ENCODE peak calls at places on chromosomes 5 and 9, in six cellular contexts. One of them, this sample, is unnamed.

GRCh38 chr5:63439537-63439936 is 522.7 kb downstream of the HTR1A start:
- DNase-seq in WTC11: no peak
- DNase-seq in ELR: no peak
- DNase-seq in iPS DF 19.7: no peak
- DNase-seq in T follicular helper cell: no peak
- DNase-seq in HTR-8/SVneo: no peak
- DNase-seq in this sample: no peak

GRCh38 chr5:151223447-151224264 is at the start of gene CCDC69:
- DNase-seq in T follicular helper cell: no peak
- DNase-seq in HTR-8/SVneo: peak
- DNase-seq in WTC11: peak
- DNase-seq in ELR: peak
- DNase-seq in iPS DF 19.7: no peak
- DNase-seq in this sample: peak

GRCh38 chr5:90548069-90548593 is 10.5 kb upstream of the ADGRV1 start:
- DNase-seq in WTC11: no peak
- DNase-seq in HTR-8/SVneo: peak
- DNase-seq in ELR: no peak
- DNase-seq in iPS DF 19.7: no peak
- DNase-seq in T follicular helper cell: no peak
- DNase-seq in this sample: peak

GRCh38 chr9:38294561-38294960 is 97.9 kb upstream of the ALDH1B1 start:
- DNase-seq in iPS DF 19.7: no peak
- DNase-seq in ELR: no peak
- DNase-seq in HTR-8/SVneo: no peak
- DNase-seq in T follicular helper cell: no peak
- DNase-seq in WTC11: no peak
- DNase-seq in this sample: no peak

GRCh38 chr9:123339666-123340414 is 16.2 kb upstream of the CRB2 start:
- DNase-seq in ELR: no peak
- DNase-seq in WTC11: no peak
- DNase-seq in iPS DF 19.7: no peak
- DNase-seq in T follicular helper cell: no peak
- DNase-seq in HTR-8/SVneo: no peak
- DNase-seq in this sample: no peak

GRCh38 chr9:114824130-114824529 is 18.3 kb upstream of the TNFSF15 start:
- DNase-seq in HTR-8/SVneo: no peak
- DNase-seq in iPS DF 19.7: no peak
- DNase-seq in T follicular helper cell: no peak
- DNase-seq in ELR: peak
- DNase-seq in WTC11: no peak
- DNase-seq in this sample: no peak

GRCh38 chr5:10831416-10831815 is 70.4 kb upstream of the DAP start:
- DNase-seq in iPS DF 19.7: no peak
- DNase-seq in WTC11: no peak
- DNase-seq in T follicular helper cell: no peak
- DNase-seq in ELR: peak
- DNase-seq in HTR-8/SVneo: peak
- DNase-seq in this sample: no peak

GRCh38 chr9:113641100-113641885 is 177.8 kb downstream of the RGS3 start:
- DNase-seq in iPS DF 19.7: no peak
- DNase-seq in T follicular helper cell: no peak
- DNase-seq in ELR: no peak
- DNase-seq in WTC11: no peak
- DNase-seq in HTR-8/SVneo: no peak
- DNase-seq in this sample: no peak

GRCh38 chr9:92180669-92181181 is 65.5 kb upstream of the SPTLC1 start:
- DNase-seq in iPS DF 19.7: no peak
- DNase-seq in T follicular helper cell: no peak
- DNase-seq in WTC11: no peak
- DNase-seq in ELR: peak
- DNase-seq in HTR-8/SVneo: peak
- DNase-seq in this sample: no peak